ENCODE peak calls at places on chromosome 13, in four cellular contexts. One of them, this sample, is unnamed.

GRCh38 chr13:40126301-40127085 is 471.0 kb downstream of the COG6 start:
- DNase-seq in HCEC 1CT: no peak
- DNase-seq in heart right ventricle: no peak
- DNase-seq in CD8-positive, alpha-beta T cell: no peak
- DNase-seq in this sample: peak

GRCh38 chr13:34577051-34577450 is 365.0 kb upstream of the NBEA start:
- DNase-seq in CD8-positive, alpha-beta T cell: no peak
- DNase-seq in HCEC 1CT: no peak
- DNase-seq in heart right ventricle: no peak
- DNase-seq in this sample: no peak

GRCh38 chr13:30441304-30441703 is 19.0 kb downstream of the UBE2L5 start:
- DNase-seq in CD8-positive, alpha-beta T cell: no peak
- DNase-seq in heart right ventricle: no peak
- DNase-seq in HCEC 1CT: no peak
- DNase-seq in this sample: no peak

GRCh38 chr13:59880468-59880867 is 283.3 kb downstream of the DIAPH3 start:
- DNase-seq in HCEC 1CT: peak
- DNase-seq in heart right ventricle: no peak
- DNase-seq in CD8-positive, alpha-beta T cell: no peak
- DNase-seq in this sample: no peak

GRCh38 chr13:44651209-44651608 is 75.1 kb upstream of the TSC22D1 start:
- DNase-seq in heart right ventricle: no peak
- DNase-seq in CD8-positive, alpha-beta T cell: no peak
- DNase-seq in HCEC 1CT: no peak
- DNase-seq in this sample: no peak

GRCh38 chr13:38570706-38571105 is 116.2 kb upstream of the FREM2 start:
- DNase-seq in CD8-positive, alpha-beta T cell: no peak
- DNase-seq in heart right ventricle: no peak
- DNase-seq in HCEC 1CT: no peak
- DNase-seq in this sample: no peak

GRCh38 chr13:33454844-33455256 is 169.3 kb upstream of the STARD13 start:
- DNase-seq in CD8-positive, alpha-beta T cell: no peak
- DNase-seq in HCEC 1CT: no peak
- DNase-seq in heart right ventricle: no peak
- DNase-seq in this sample: no peak

GRCh38 chr13:46355906-46356305 is 31.1 kb downstream of the RUBCNL start:
- DNase-seq in heart right ventricle: no peak
- DNase-seq in CD8-positive, alpha-beta T cell: no peak
- DNase-seq in HCEC 1CT: no peak
- DNase-seq in this sample: no peak

GRCh38 chr13:30892966-30893365 is 13.1 kb upstream of the MEDAG start:
- DNase-seq in CD8-positive, alpha-beta T cell: no peak
- DNase-seq in heart right ventricle: peak
- DNase-seq in HCEC 1CT: peak
- DNase-seq in this sample: no peak

GRCh38 chr13:23856008-23856750 is 33.0 kb downstream of the MIPEP start:
- DNase-seq in CD8-positive, alpha-beta T cell: no peak
- DNase-seq in heart right ventricle: no peak
- DNase-seq in HCEC 1CT: no peak
- DNase-seq in this sample: no peak

GRCh38 chr13:113431171-113431570 is 22.1 kb downstream of the ADPRHL1 start:
- DNase-seq in heart right ventricle: no peak
- DNase-seq in HCEC 1CT: no peak
- DNase-seq in CD8-positive, alpha-beta T cell: no peak
- DNase-seq in this sample: no peak

GRCh38 chr13:41019027-41019487 is at the start of gene ELF1:
- DNase-seq in CD8-positive, alpha-beta T cell: peak
- DNase-seq in heart right ventricle: no peak
- DNase-seq in HCEC 1CT: peak
- DNase-seq in this sample: peak

GRCh38 chr13:39144941-39145533 is 106.8 kb downstream of the NHLRC3 start:
- DNase-seq in CD8-positive, alpha-beta T cell: no peak
- DNase-seq in heart right ventricle: peak
- DNase-seq in HCEC 1CT: peak
- DNase-seq in this sample: no peak

GRCh38 chr13:46577656-46578589 is 25.0 kb downstream of the LRCH1 start:
- DNase-seq in heart right ventricle: no peak
- DNase-seq in CD8-positive, alpha-beta T cell: no peak
- DNase-seq in HCEC 1CT: peak
- DNase-seq in this sample: peak

GRCh38 chr13:106610511-106610910 is 42.6 kb upstream of the ARGLU1 start:
- DNase-seq in heart right ventricle: no peak
- DNase-seq in HCEC 1CT: peak
- DNase-seq in CD8-positive, alpha-beta T cell: no peak
- DNase-seq in this sample: no peak

GRCh38 chr13:101283782-101284181 is 132.5 kb downstream of the NALCN start:
- DNase-seq in HCEC 1CT: no peak
- DNase-seq in heart right ventricle: no peak
- DNase-seq in CD8-positive, alpha-beta T cell: no peak
- DNase-seq in this sample: no peak

GRCh38 chr13:67062160-67062559 is 168.0 kb downstream of the PCDH9 start:
- DNase-seq in heart right ventricle: no peak
- DNase-seq in CD8-positive, alpha-beta T cell: no peak
- DNase-seq in HCEC 1CT: no peak
- DNase-seq in this sample: no peak

GRCh38 chr13:74325106-74325505 is 190.9 kb upstream of the KLF12 start:
- DNase-seq in CD8-positive, alpha-beta T cell: no peak
- DNase-seq in heart right ventricle: no peak
- DNase-seq in HCEC 1CT: peak
- DNase-seq in this sample: no peak

GRCh38 chr13:24159921-24160324 is 597 bp upstream of the SPATA13 start:
- DNase-seq in HCEC 1CT: no peak
- DNase-seq in CD8-positive, alpha-beta T cell: no peak
- DNase-seq in heart right ventricle: no peak
- DNase-seq in this sample: no peak

GRCh38 chr13:49098771-49099512 is 121.2 kb upstream of the MLNR start:
- DNase-seq in HCEC 1CT: peak
- DNase-seq in CD8-positive, alpha-beta T cell: no peak
- DNase-seq in heart right ventricle: no peak
- DNase-seq in this sample: no peak

GRCh38 chr13:34733720-34734119 is 208.3 kb upstream of the NBEA start:
- DNase-seq in CD8-positive, alpha-beta T cell: no peak
- DNase-seq in HCEC 1CT: no peak
- DNase-seq in heart right ventricle: no peak
- DNase-seq in this sample: no peak

GRCh38 chr13:50713849-50714248 is 129.6 kb downstream of the DLEU7 start:
- DNase-seq in heart right ventricle: no peak
- DNase-seq in HCEC 1CT: peak
- DNase-seq in CD8-positive, alpha-beta T cell: peak
- DNase-seq in this sample: peak

GRCh38 chr13:39406688-39407087 is 196.3 kb downstream of the LHFPL6 start:
- DNase-seq in CD8-positive, alpha-beta T cell: no peak
- DNase-seq in HCEC 1CT: no peak
- DNase-seq in heart right ventricle: no peak
- DNase-seq in this sample: no peak

GRCh38 chr13:87052731-87053130 is 618.4 kb upstream of the SLITRK5 start:
- DNase-seq in HCEC 1CT: peak
- DNase-seq in heart right ventricle: no peak
- DNase-seq in CD8-positive, alpha-beta T cell: no peak
- DNase-seq in this sample: no peak

GRCh38 chr13:25619897-25620296 is 248.1 kb downstream of the ATP8A2 start:
- DNase-seq in heart right ventricle: no peak
- DNase-seq in CD8-positive, alpha-beta T cell: no peak
- DNase-seq in HCEC 1CT: no peak
- DNase-seq in this sample: no peak

GRCh38 chr13:22717036-22717435 is 463.7 kb upstream of the SGCG start:
- DNase-seq in HCEC 1CT: no peak
- DNase-seq in CD8-positive, alpha-beta T cell: no peak
- DNase-seq in heart right ventricle: no peak
- DNase-seq in this sample: no peak

GRCh38 chr13:30585748-30586262 is 31.9 kb upstream of the USPL1 start:
- DNase-seq in HCEC 1CT: peak
- DNase-seq in CD8-positive, alpha-beta T cell: no peak
- DNase-seq in heart right ventricle: no peak
- DNase-seq in this sample: no peak

This sample was measured in naive B cell.